ENCODE peak calls at places on chromosomes 6 and 20, in eight cellular contexts. One of them, this sample, is unnamed.

GRCh38 chr20:41172296-41173140 is 35.2 kb downstream of the PLCG1 start:
- DNase-seq in A549: no peak
- DNase-seq in upper lobe of left lung: no peak
- DNase-seq in transverse colon: peak; percentile 8
- DNase-seq in esophagus muscularis mucosa: no peak
- DNase-seq in GM12878: no peak
- DNase-seq in sigmoid colon: peak; percentile 75
- DNase-seq in suprapubic skin: peak; percentile 77
- DNase-seq in this sample: peak; percentile 44

GRCh38 chr6:5305968-5306626 is 44.8 kb downstream of the FARS2 start:
- DNase-seq in GM12878: no peak
- DNase-seq in esophagus muscularis mucosa: peak; percentile 24
- DNase-seq in upper lobe of left lung: no peak
- DNase-seq in sigmoid colon: no peak
- DNase-seq in suprapubic skin: no peak
- DNase-seq in A549: no peak
- DNase-seq in transverse colon: no peak
- DNase-seq in this sample: no peak

GRCh38 chr6:101167638-101168037 is 225.9 kb upstream of the GRIK2 start:
- DNase-seq in suprapubic skin: no peak
- DNase-seq in esophagus muscularis mucosa: no peak
- DNase-seq in sigmoid colon: no peak
- DNase-seq in A549: no peak
- DNase-seq in upper lobe of left lung: peak; percentile 39
- DNase-seq in GM12878: no peak
- DNase-seq in transverse colon: no peak
- DNase-seq in this sample: no peak

GRCh38 chr6:75922226-75922625 is 150.2 kb downstream of the IMPG1 start:
- DNase-seq in suprapubic skin: no peak
- DNase-seq in A549: no peak
- DNase-seq in upper lobe of left lung: no peak
- DNase-seq in sigmoid colon: no peak
- DNase-seq in esophagus muscularis mucosa: no peak
- DNase-seq in GM12878: no peak
- DNase-seq in transverse colon: no peak
- DNase-seq in this sample: no peak

GRCh38 chr6:134415681-134416080 is 97.8 kb upstream of the SGK1 start:
- DNase-seq in transverse colon: no peak
- DNase-seq in sigmoid colon: no peak
- DNase-seq in esophagus muscularis mucosa: no peak
- DNase-seq in upper lobe of left lung: no peak
- DNase-seq in GM12878: no peak
- DNase-seq in A549: no peak
- DNase-seq in suprapubic skin: no peak
- DNase-seq in this sample: no peak

GRCh38 chr6:88422831-88423230 is 256.7 kb upstream of the CNR1 start:
- DNase-seq in esophagus muscularis mucosa: no peak
- DNase-seq in transverse colon: no peak
- DNase-seq in suprapubic skin: no peak
- DNase-seq in upper lobe of left lung: no peak
- DNase-seq in GM12878: no peak
- DNase-seq in A549: no peak
- DNase-seq in sigmoid colon: no peak
- DNase-seq in this sample: no peak

GRCh38 chr6:3370361-3371221 is 86.3 kb downstream of the SLC22A23 start:
- DNase-seq in GM12878: no peak
- DNase-seq in transverse colon: no peak
- DNase-seq in suprapubic skin: no peak
- DNase-seq in upper lobe of left lung: peak; percentile 48
- DNase-seq in esophagus muscularis mucosa: no peak
- DNase-seq in sigmoid colon: peak; percentile 51
- DNase-seq in A549: no peak
- DNase-seq in this sample: no peak

GRCh38 chr20:49914310-49915117 is 815 bp downstream of the SPATA2 start:
- DNase-seq in upper lobe of left lung: no peak
- DNase-seq in GM12878: no peak
- DNase-seq in suprapubic skin: no peak
- DNase-seq in transverse colon: no peak
- DNase-seq in A549: no peak
- DNase-seq in sigmoid colon: no peak
- DNase-seq in esophagus muscularis mucosa: no peak
- DNase-seq in this sample: no peak

GRCh38 chr6:23213193-23213592 is 643.8 kb downstream of the HDGFL1 start:
- DNase-seq in suprapubic skin: no peak
- DNase-seq in A549: no peak
- DNase-seq in sigmoid colon: no peak
- DNase-seq in GM12878: no peak
- DNase-seq in transverse colon: no peak
- DNase-seq in esophagus muscularis mucosa: no peak
- DNase-seq in upper lobe of left lung: no peak
- DNase-seq in this sample: no peak

GRCh38 chr6:10721850-10722569 is 860 bp upstream of the TMEM14C start:
- DNase-seq in GM12878: no peak
- DNase-seq in upper lobe of left lung: no peak
- DNase-seq in sigmoid colon: no peak
- DNase-seq in A549: no peak
- DNase-seq in transverse colon: no peak
- DNase-seq in esophagus muscularis mucosa: peak; percentile 47
- DNase-seq in suprapubic skin: no peak
- DNase-seq in this sample: no peak

GRCh38 chr20:49685809-49686208 is 27.9 kb downstream of the B4GALT5 start:
- DNase-seq in suprapubic skin: no peak
- DNase-seq in sigmoid colon: no peak
- DNase-seq in A549: no peak
- DNase-seq in GM12878: no peak
- DNase-seq in esophagus muscularis mucosa: no peak
- DNase-seq in transverse colon: no peak
- DNase-seq in upper lobe of left lung: no peak
- DNase-seq in this sample: no peak

GRCh38 chr6:170232186-170233002 is 58.5 kb downstream of the DLL1 start:
- DNase-seq in transverse colon: no peak
- DNase-seq in suprapubic skin: no peak
- DNase-seq in upper lobe of left lung: no peak
- DNase-seq in sigmoid colon: no peak
- DNase-seq in esophagus muscularis mucosa: no peak
- DNase-seq in GM12878: no peak
- DNase-seq in A549: no peak
- DNase-seq in this sample: no peak

GRCh38 chr20:13430346-13431002 is 208.3 kb downstream of the TASP1 start:
- DNase-seq in suprapubic skin: no peak
- DNase-seq in A549: no peak
- DNase-seq in GM12878: peak; percentile 17
- DNase-seq in transverse colon: no peak
- DNase-seq in sigmoid colon: no peak
- DNase-seq in esophagus muscularis mucosa: no peak
- DNase-seq in upper lobe of left lung: no peak
- DNase-seq in this sample: no peak

GRCh38 chr6:12297363-12298016 is 7.3 kb downstream of the EDN1 start:
- DNase-seq in sigmoid colon: no peak
- DNase-seq in suprapubic skin: no peak
- DNase-seq in transverse colon: no peak
- DNase-seq in GM12878: no peak
- DNase-seq in upper lobe of left lung: no peak
- DNase-seq in esophagus muscularis mucosa: peak; percentile 83
- DNase-seq in A549: no peak
- DNase-seq in this sample: no peak

GRCh38 chr6:12886961-12887775 is 170.6 kb downstream of the PHACTR1 start:
- DNase-seq in GM12878: no peak
- DNase-seq in esophagus muscularis mucosa: no peak
- DNase-seq in A549: no peak
- DNase-seq in transverse colon: no peak
- DNase-seq in suprapubic skin: no peak
- DNase-seq in upper lobe of left lung: no peak
- DNase-seq in sigmoid colon: no peak
- DNase-seq in this sample: no peak

GRCh38 chr6:97009781-97010492 is 85.4 kb downstream of the KLHL32 start:
- DNase-seq in esophagus muscularis mucosa: no peak
- DNase-seq in upper lobe of left lung: no peak
- DNase-seq in GM12878: no peak
- DNase-seq in sigmoid colon: no peak
- DNase-seq in A549: no peak
- DNase-seq in suprapubic skin: no peak
- DNase-seq in transverse colon: no peak
- DNase-seq in this sample: no peak

GRCh38 chr6:25138024-25138696 is 141.0 kb upstream of the CARMIL1 start:
- DNase-seq in suprapubic skin: no peak
- DNase-seq in esophagus muscularis mucosa: no peak
- DNase-seq in sigmoid colon: peak; percentile 84
- DNase-seq in A549: peak; percentile 38
- DNase-seq in transverse colon: peak; percentile 70
- DNase-seq in upper lobe of left lung: no peak
- DNase-seq in GM12878: peak; percentile 81
- DNase-seq in this sample: peak; percentile 51

GRCh38 chr20:57390604-57391438 is at the start of gene RBM38:
- DNase-seq in upper lobe of left lung: peak; percentile 95
- DNase-seq in esophagus muscularis mucosa: no peak
- DNase-seq in GM12878: no peak
- DNase-seq in transverse colon: peak; percentile 79
- DNase-seq in suprapubic skin: no peak
- DNase-seq in A549: peak; percentile 66
- DNase-seq in sigmoid colon: peak; percentile 84
- DNase-seq in this sample: peak; percentile 70

GRCh38 chr6:157954150-157955117 is 27.2 kb upstream of the SYNJ2 start:
- DNase-seq in transverse colon: peak; percentile 90
- DNase-seq in upper lobe of left lung: peak; percentile 36
- DNase-seq in esophagus muscularis mucosa: no peak
- DNase-seq in A549: no peak
- DNase-seq in sigmoid colon: no peak
- DNase-seq in suprapubic skin: no peak
- DNase-seq in GM12878: no peak
- DNase-seq in this sample: no peak

GRCh38 chr6:87366899-87367298 is 22.3 kb downstream of the C6orf163 start:
- DNase-seq in suprapubic skin: no peak
- DNase-seq in upper lobe of left lung: no peak
- DNase-seq in transverse colon: no peak
- DNase-seq in esophagus muscularis mucosa: no peak
- DNase-seq in sigmoid colon: no peak
- DNase-seq in GM12878: no peak
- DNase-seq in A549: no peak
- DNase-seq in this sample: no peak

DNA sequence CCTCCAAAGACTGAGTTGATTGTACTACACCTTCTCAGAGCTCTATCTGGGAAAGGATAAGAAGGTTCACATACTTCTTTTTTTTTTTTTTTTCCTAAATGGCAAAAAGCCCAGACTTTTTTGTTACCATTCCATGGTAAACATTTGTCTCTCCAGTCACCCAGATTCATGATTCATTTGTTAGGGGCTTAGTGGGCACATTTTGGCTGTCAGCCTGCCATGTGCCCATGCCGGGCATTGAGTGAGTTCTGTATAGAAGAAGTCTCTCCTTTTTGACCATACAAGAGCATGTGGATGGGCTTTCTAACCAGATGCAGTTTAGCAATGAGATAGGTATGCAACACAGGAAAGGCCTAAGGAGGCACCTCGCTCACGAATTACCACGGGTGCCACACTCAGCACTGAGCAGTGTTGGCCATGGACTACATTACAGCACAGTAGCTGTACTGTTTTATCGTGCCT is 447.5 kb upstream of the HSF2 start:
- DNase-seq in sigmoid colon: no peak
- DNase-seq in transverse colon: no peak
- DNase-seq in GM12878: no peak
- DNase-seq in A549: no peak
- DNase-seq in suprapubic skin: no peak
- DNase-seq in upper lobe of left lung: no peak
- DNase-seq in esophagus muscularis mucosa: no peak
- DNase-seq in this sample: no peak
- TF ChIP-seq EP300 in sigmoid colon: no peak
- TF ChIP-seq EP300 in transverse colon: no peak
- TF ChIP-seq EP300 in GM12878: no peak
- TF ChIP-seq EP300 in A549: no peak
- TF ChIP-seq EP300 in suprapubic skin: peak; percentile 34
- TF ChIP-seq EP300 in upper lobe of left lung: no peak
- TF ChIP-seq EP300 in esophagus muscularis mucosa: peak; percentile 50
- TF ChIP-seq EP300 in this sample: no peak

DNA sequence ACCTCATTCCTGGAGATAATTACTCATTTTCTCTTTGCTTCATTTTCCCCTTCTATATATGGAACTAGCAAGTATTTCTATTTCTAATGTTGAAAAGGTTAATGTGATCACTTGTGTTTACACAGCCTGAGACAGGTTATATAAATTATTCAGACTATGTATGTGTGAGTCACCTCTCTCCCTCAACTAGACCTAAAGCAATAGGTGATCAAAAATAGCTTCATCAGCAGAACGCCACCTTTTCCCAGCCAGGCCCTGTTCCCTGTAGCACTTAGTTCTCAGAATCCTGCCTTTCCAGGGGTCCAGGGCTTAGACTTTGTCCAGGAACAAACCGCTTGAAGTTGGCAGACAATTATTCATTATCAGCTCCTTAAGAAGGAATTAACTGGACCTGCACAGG is 125.3 kb upstream of the EXOC2 start:
- DNase-seq in suprapubic skin: no peak
- DNase-seq in transverse colon: no peak
- DNase-seq in upper lobe of left lung: no peak
- DNase-seq in GM12878: no peak
- DNase-seq in esophagus muscularis mucosa: no peak
- DNase-seq in A549: no peak
- DNase-seq in sigmoid colon: no peak
- DNase-seq in this sample: no peak
- TF ChIP-seq EP300 in suprapubic skin: no peak
- TF ChIP-seq EP300 in transverse colon: no peak
- TF ChIP-seq EP300 in upper lobe of left lung: no peak
- TF ChIP-seq EP300 in GM12878: no peak
- TF ChIP-seq EP300 in esophagus muscularis mucosa: no peak
- TF ChIP-seq EP300 in A549: no peak
- TF ChIP-seq EP300 in sigmoid colon: no peak
- TF ChIP-seq EP300 in this sample: no peak

GRCh38 chr20:52049001-52049731 is 142.4 kb downstream of the ZFP64 start:
- DNase-seq in A549: no peak
- DNase-seq in upper lobe of left lung: no peak
- DNase-seq in transverse colon: no peak
- DNase-seq in esophagus muscularis mucosa: no peak
- DNase-seq in suprapubic skin: no peak
- DNase-seq in GM12878: no peak
- DNase-seq in sigmoid colon: no peak
- DNase-seq in this sample: no peak
- TF ChIP-seq EP300 in A549: no peak
- TF ChIP-seq EP300 in upper lobe of left lung: no peak
- TF ChIP-seq EP300 in transverse colon: no peak
- TF ChIP-seq EP300 in esophagus muscularis mucosa: no peak
- TF ChIP-seq EP300 in suprapubic skin: no peak
- TF ChIP-seq EP300 in GM12878: no peak
- TF ChIP-seq EP300 in sigmoid colon: no peak
- TF ChIP-seq EP300 in this sample: no peak

DNA sequence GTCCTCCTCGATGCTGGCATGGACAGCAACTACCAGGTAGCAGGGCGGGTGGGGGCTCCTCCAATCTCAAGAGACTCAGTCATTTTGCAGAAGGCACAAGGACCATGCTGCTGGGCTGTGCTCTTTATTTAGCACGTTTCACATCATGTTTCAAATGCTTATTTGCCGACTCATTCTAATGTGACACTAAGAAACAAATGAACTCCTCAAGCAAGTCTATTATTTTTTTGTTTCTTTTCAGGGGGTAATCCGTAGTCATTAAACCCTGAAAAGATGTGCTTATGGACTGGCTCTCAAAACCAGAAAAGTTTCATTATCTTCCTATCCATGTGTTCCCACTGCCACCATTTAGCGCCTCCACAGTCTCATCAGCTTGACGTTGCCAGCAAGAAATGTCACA is 92.9 kb downstream of the ANKS1A start:
- DNase-seq in suprapubic skin: no peak
- DNase-seq in GM12878: no peak
- DNase-seq in A549: no peak
- DNase-seq in sigmoid colon: no peak
- DNase-seq in transverse colon: no peak
- DNase-seq in upper lobe of left lung: no peak
- DNase-seq in esophagus muscularis mucosa: no peak
- DNase-seq in this sample: no peak
- TF ChIP-seq EP300 in suprapubic skin: no peak
- TF ChIP-seq EP300 in GM12878: no peak
- TF ChIP-seq EP300 in A549: no peak
- TF ChIP-seq EP300 in sigmoid colon: no peak
- TF ChIP-seq EP300 in transverse colon: no peak
- TF ChIP-seq EP300 in upper lobe of left lung: no peak
- TF ChIP-seq EP300 in esophagus muscularis mucosa: no peak
- TF ChIP-seq EP300 in this sample: no peak

This sample was measured in ovary.